ENCODE peak calls at places on chromosomes 6 and 20, in five cellular contexts. A is heart left ventricle; V is cardiac muscle cell; U is CD8-positive, alpha-beta T cell; O is Caco-2. N is an unnamed sample.

GRCh38 chr6:169230923-169231789 is 22.5 kb downstream of the THBS2 start:
- DNase-seq in A (no peak), V (no peak), U (no peak), O (no peak), N (no peak)

GRCh38 chr20:56808732-56809131 is 179.6 kb downstream of the TFAP2C start:
- DNase-seq in A (no peak), V (no peak), U (no peak), O (peak), N (no peak)

GRCh38 chr6:23890543-23891227 is 235.3 kb upstream of the NRSN1 start:
- DNase-seq in A (no peak), V (no peak), U (no peak), O (no peak), N (no peak)

GRCh38 chr6:20660534-20660933 is 126.3 kb downstream of the CDKAL1 start:
- DNase-seq in A (no peak), V (no peak), U (no peak), O (no peak), N (no peak)

GRCh38 chr20:31861346-31862156 is 8.8 kb downstream of the DUSP15 start:
- DNase-seq in A (peak), V (peak), U (peak), O (peak), N (no peak)

GRCh38 chr20:38804682-38805501 is 605 bp upstream of the PPP1R16B start:
- DNase-seq in A (no peak), V (no peak), U (peak), O (peak), N (no peak)

GRCh38 chr6:41331401-41332150 is 3.8 kb upstream of the NCR2 start:
- DNase-seq in A (no peak), V (peak), U (no peak), O (no peak), N (no peak)

GRCh38 chr6:55405474-55406220 is 78.4 kb downstream of the GFRAL start:
- DNase-seq in A (no peak), V (no peak), U (no peak), O (no peak), N (no peak)

GRCh38 chr6:127924031-127924430 is 23.2 kb upstream of the THEMIS start:
- DNase-seq in A (no peak), V (no peak), U (no peak), O (no peak), N (no peak)

GRCh38 chr6:122116912-122117663 is 282.4 kb upstream of the HSF2 start:
- DNase-seq in A (no peak), V (no peak), U (no peak), O (no peak), N (no peak)

GRCh38 chr20:10209091-10209490 is 9.5 kb upstream of the SNAP25 start:
- DNase-seq in A (no peak), V (no peak), U (no peak), O (no peak), N (no peak)

GRCh38 chr6:163423696-163424095 is 9.2 kb downstream of the QKI start:
- DNase-seq in A (no peak), V (no peak), U (no peak), O (no peak), N (no peak)

GRCh38 chr6:15264412-15264811 is 18.5 kb downstream of the JARID2 start:
- DNase-seq in A (no peak), V (no peak), U (no peak), O (no peak), N (no peak)

GRCh38 chr6:15265787-15266186 is 19.9 kb downstream of the JARID2 start:
- DNase-seq in A (no peak), V (no peak), U (no peak), O (no peak), N (no peak)

GRCh38 chr6:15266423-15266996 is 20.6 kb downstream of the JARID2 start:
- DNase-seq in A (peak), V (no peak), U (no peak), O (no peak), N (no peak)

GRCh38 chr6:15263780-15264374 is 18.0 kb downstream of the JARID2 start:
- DNase-seq in A (no peak), V (no peak), U (no peak), O (no peak), N (no peak)

DNA sequence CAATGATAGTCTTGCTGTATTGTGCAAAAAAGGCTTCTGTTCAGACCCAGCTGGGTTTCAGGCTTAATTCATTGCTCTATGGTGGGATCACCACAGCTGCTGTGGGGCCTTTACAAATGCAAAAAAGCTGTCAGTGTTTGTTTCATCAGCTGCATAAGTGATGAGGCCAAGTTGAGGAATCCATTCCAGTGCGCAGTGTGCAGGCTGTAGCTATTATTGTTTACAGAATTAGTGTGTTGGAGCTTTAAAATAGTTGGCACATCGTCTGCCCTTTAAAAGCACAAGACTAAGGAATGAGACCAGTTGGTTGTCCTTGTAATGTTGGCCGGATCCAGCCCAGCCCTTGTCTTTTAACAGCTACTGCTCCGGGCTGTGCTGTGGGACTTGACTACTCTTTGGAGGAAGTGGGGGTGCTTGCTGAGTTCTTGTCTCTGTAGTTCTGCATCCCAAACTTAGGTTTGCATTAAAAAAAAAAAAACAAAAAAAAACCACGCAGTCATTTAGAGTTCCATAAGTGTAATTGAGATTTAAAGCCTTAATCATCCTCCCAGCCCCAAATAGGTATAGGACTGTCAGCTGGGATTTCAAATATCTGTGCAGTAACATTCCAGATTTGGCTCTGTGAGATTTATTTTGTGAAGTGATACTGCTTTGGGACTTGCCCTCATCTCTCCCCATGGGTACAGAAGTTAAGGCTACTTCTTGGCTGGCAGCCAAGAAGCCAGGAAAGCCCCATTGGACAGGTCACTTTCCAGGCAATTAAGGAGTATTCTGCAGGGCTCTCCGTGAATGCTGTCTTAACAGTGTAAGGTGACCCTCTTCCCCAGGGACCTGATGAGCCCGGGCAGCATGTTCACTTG is 19.3 kb downstream of the JARID2 start:
- DNase-seq in A (peak), V (no peak), U (no peak), O (no peak), N (no peak)
- H3K4me3 ChIP-seq in A (no peak), V (no peak), U (peak), O (no peak), N (no peak)

GRCh38 chr6:137776786-137777185 is 90.3 kb upstream of the TNFAIP3 start:
- DNase-seq in A (no peak), V (no peak), U (no peak), O (no peak), N (no peak)
- TF ChIP-seq CTCF in A (no peak), V (no peak), U (no peak), O (no peak), N (no peak)

GRCh38 chr6:184161-184695 is 108.1 kb upstream of the DUSP22 start:
- DNase-seq in A (no peak), V (no peak), U (no peak), O (no peak), N (no peak)
- H3K4me3 ChIP-seq in A (no peak), V (no peak), U (no peak), O (no peak), N (no peak)

GRCh38 chr20:49320460-49320859 is 42.6 kb upstream of the ZNFX1 start:
- DNase-seq in A (no peak), V (peak), U (no peak), O (peak), N (no peak)
- TF ChIP-seq CTCF in A (peak), V (peak), U (no peak), O (peak), N (peak)

GRCh38 chr20:62029296-62029695 is 36.4 kb downstream of the TAF4 start:
- DNase-seq in A (no peak), V (no peak), U (no peak), O (no peak), N (no peak)

GRCh38 chr20:62030357-62030756 is 35.3 kb downstream of the TAF4 start:
- DNase-seq in A (no peak), V (no peak), U (no peak), O (no peak), N (no peak)

GRCh38 chr20:62031462-62032092 is 34.1 kb downstream of the TAF4 start:
- DNase-seq in A (no peak), V (no peak), U (no peak), O (no peak), N (no peak)

GRCh38 chr20:62029951-62030350 is 35.7 kb downstream of the TAF4 start:
- DNase-seq in A (no peak), V (no peak), U (no peak), O (no peak), N (no peak)

GRCh38 chr20:62030834-62031434 is 34.7 kb downstream of the TAF4 start:
- DNase-seq in A (no peak), V (no peak), U (peak), O (no peak), N (peak)
- H3K4me3 ChIP-seq in A (no peak), V (no peak), U (no peak), O (no peak), N (no peak)

GRCh38 chr20:1323830-1324597 is 4.9 kb downstream of the SDCBP2 start:
- DNase-seq in A (no peak), V (no peak), U (no peak), O (peak), N (no peak)

GRCh38 chr20:1327241-1327653 is 1.7 kb downstream of the SDCBP2 start:
- DNase-seq in A (peak), V (no peak), U (no peak), O (peak), N (no peak)

GRCh38 chr20:1324598-1325172 is 4.3 kb downstream of the SDCBP2 start:
- DNase-seq in A (no peak), V (no peak), U (peak), O (peak), N (no peak)

GRCh38 chr20:1326031-1326930 is 2.7 kb downstream of the SDCBP2 start:
- DNase-seq in A (no peak), V (no peak), U (no peak), O (no peak), N (no peak)

GRCh38 chr20:1325173-1326030 is 3.5 kb downstream of the SDCBP2 start:
- DNase-seq in A (peak), V (peak), U (peak), O (peak), N (peak)
- TF ChIP-seq CTCF in A (peak), V (peak), U (no peak), O (no peak), N (no peak)

GRCh38 chr6:160927416-160927815 is 64.2 kb upstream of the MAP3K4 start:
- DNase-seq in A (no peak), V (no peak), U (no peak), O (no peak), N (no peak)

GRCh38 chr6:160931378-160932343 is 59.9 kb upstream of the MAP3K4 start:
- DNase-seq in A (no peak), V (no peak), U (no peak), O (no peak), N (no peak)

GRCh38 chr6:160933256-160933655 is 58.3 kb upstream of the MAP3K4 start:
- DNase-seq in A (peak), V (peak), U (no peak), O (no peak), N (no peak)

GRCh38 chr6:160929831-160930230 is 61.7 kb upstream of the MAP3K4 start:
- DNase-seq in A (no peak), V (no peak), U (no peak), O (no peak), N (no peak)

DNA sequence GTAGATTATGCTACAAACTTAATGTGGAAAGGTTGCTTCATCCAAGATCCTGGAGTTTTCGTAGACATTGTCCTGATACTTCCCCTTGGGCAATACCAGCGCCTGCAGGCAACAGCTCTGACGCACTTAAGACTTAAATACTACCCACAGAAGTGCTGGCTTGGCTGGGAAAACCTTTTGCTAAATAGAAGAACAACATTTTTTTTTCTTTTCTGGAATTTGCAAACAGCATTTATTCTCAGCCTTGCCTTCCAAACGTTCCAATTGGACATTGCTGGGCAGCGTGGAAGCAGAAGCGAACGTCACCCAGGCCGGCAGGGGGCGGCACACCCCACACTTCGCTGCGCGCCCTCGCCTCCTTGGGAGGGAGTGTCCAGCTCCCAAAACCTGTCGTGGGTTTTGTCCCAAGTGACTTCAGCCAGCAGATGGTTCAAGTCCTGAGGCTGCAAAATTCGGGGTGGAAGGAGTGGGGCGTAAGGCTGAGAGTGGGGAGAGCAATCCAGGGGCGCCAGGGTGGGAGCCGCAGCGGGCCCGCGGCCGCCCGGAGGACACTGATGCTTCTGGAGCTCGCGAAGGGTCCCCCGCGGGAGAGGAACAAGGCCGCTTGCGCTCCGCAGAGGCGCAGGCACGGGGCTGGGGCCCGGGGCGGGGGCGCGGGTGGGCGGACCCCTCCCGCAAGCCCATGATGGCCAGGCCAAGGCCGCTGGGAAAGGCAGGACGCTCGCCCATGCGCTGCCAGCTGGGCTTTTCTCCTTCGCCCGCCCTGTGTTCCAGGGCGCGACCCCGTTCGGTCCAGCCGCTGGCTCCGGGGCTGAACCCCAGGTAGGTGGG is 60.8 kb upstream of the MAP3K4 start:
- DNase-seq in A (peak), V (peak), U (peak), O (no peak), N (no peak)
- H3K4me3 ChIP-seq in A (peak), V (peak), U (peak), O (no peak), N (peak)